ENCODE peak calls at places on chromosomes 7 and 10, in nine cellular contexts. One of them, this sample, is unnamed.
A peak's percentile ranks its signal among the peaks of the same experiment; 100 is the strongest.

GRCh38 chr7:46764100-46764941 is 817.6 kb downstream of the TNS3 start:
- DNase-seq in keratinocyte: peak; percentile 64
- DNase-seq in small intestine: peak; percentile 17
- DNase-seq in neuronal stem cell: no peak
- DNase-seq in BE2C: peak; percentile 90
- DNase-seq in fibroblast of lung: peak; percentile 98
- DNase-seq in mucosa of descending colon: no peak
- DNase-seq in thoracic aorta: peak; percentile 89
- DNase-seq in IMR-90: peak; percentile 97
- DNase-seq in this sample: no peak

GRCh38 chr10:121152935-121153334 is 301.8 kb downstream of the WDR11 start:
- DNase-seq in mucosa of descending colon: no peak
- DNase-seq in thoracic aorta: no peak
- DNase-seq in BE2C: no peak
- DNase-seq in fibroblast of lung: no peak
- DNase-seq in IMR-90: no peak
- DNase-seq in small intestine: no peak
- DNase-seq in keratinocyte: no peak
- DNase-seq in neuronal stem cell: no peak
- DNase-seq in this sample: no peak

GRCh38 chr10:3741688-3742461 is 43.1 kb downstream of the KLF6 start:
- DNase-seq in neuronal stem cell: no peak
- DNase-seq in IMR-90: no peak
- DNase-seq in mucosa of descending colon: no peak
- DNase-seq in small intestine: peak; percentile 71
- DNase-seq in BE2C: no peak
- DNase-seq in fibroblast of lung: peak; percentile 45
- DNase-seq in keratinocyte: no peak
- DNase-seq in thoracic aorta: no peak
- DNase-seq in this sample: no peak

GRCh38 chr10:117223413-117224035 is 17.4 kb upstream of the SLC18A2 start:
- DNase-seq in BE2C: no peak
- DNase-seq in mucosa of descending colon: no peak
- DNase-seq in small intestine: no peak
- DNase-seq in keratinocyte: no peak
- DNase-seq in fibroblast of lung: no peak
- DNase-seq in neuronal stem cell: no peak
- DNase-seq in IMR-90: no peak
- DNase-seq in thoracic aorta: no peak
- DNase-seq in this sample: no peak

GRCh38 chr10:10294801-10295515 is 722.7 kb upstream of the CELF2 start:
- DNase-seq in keratinocyte: no peak
- DNase-seq in neuronal stem cell: peak; percentile 70
- DNase-seq in mucosa of descending colon: no peak
- DNase-seq in fibroblast of lung: no peak
- DNase-seq in small intestine: no peak
- DNase-seq in thoracic aorta: no peak
- DNase-seq in BE2C: no peak
- DNase-seq in IMR-90: no peak
- DNase-seq in this sample: no peak

GRCh38 chr7:139702811-139703467 is 74.9 kb downstream of the HIPK2 start:
- DNase-seq in IMR-90: no peak
- DNase-seq in mucosa of descending colon: no peak
- DNase-seq in neuronal stem cell: no peak
- DNase-seq in fibroblast of lung: no peak
- DNase-seq in keratinocyte: no peak
- DNase-seq in BE2C: no peak
- DNase-seq in thoracic aorta: no peak
- DNase-seq in small intestine: no peak
- DNase-seq in this sample: no peak

GRCh38 chr7:124692420-124692819 is 73.2 kb downstream of the GPR37 start:
- DNase-seq in thoracic aorta: no peak
- DNase-seq in mucosa of descending colon: no peak
- DNase-seq in neuronal stem cell: no peak
- DNase-seq in BE2C: no peak
- DNase-seq in IMR-90: peak; percentile 22
- DNase-seq in small intestine: no peak
- DNase-seq in keratinocyte: no peak
- DNase-seq in fibroblast of lung: peak; percentile 33
- DNase-seq in this sample: no peak

GRCh38 chr7:150879345-150879744 is 27.0 kb downstream of the AOC1 start:
- DNase-seq in small intestine: no peak
- DNase-seq in thoracic aorta: no peak
- DNase-seq in BE2C: no peak
- DNase-seq in mucosa of descending colon: no peak
- DNase-seq in fibroblast of lung: peak; percentile 56
- DNase-seq in keratinocyte: no peak
- DNase-seq in IMR-90: no peak
- DNase-seq in neuronal stem cell: no peak
- DNase-seq in this sample: no peak

GRCh38 chr7:106143711-106144347 is 31.7 kb upstream of the SYPL1 start:
- DNase-seq in BE2C: peak; percentile 31
- DNase-seq in IMR-90: no peak
- DNase-seq in thoracic aorta: no peak
- DNase-seq in neuronal stem cell: no peak
- DNase-seq in small intestine: no peak
- DNase-seq in fibroblast of lung: no peak
- DNase-seq in mucosa of descending colon: no peak
- DNase-seq in keratinocyte: no peak
- DNase-seq in this sample: no peak

GRCh38 chr10:71236822-71237682 is 24.7 kb downstream of the UNC5B start:
- DNase-seq in neuronal stem cell: no peak
- DNase-seq in keratinocyte: no peak
- DNase-seq in mucosa of descending colon: no peak
- DNase-seq in thoracic aorta: no peak
- DNase-seq in fibroblast of lung: no peak
- DNase-seq in IMR-90: no peak
- DNase-seq in small intestine: no peak
- DNase-seq in BE2C: no peak
- DNase-seq in this sample: no peak
- H3K4me1 ChIP-seq in neuronal stem cell: peaks cover 4% of the 10 kb centered on the region
- H3K4me1 ChIP-seq in keratinocyte: no peaks in the 10 kb centered on the region
- H3K4me1 ChIP-seq in mucosa of descending colon: peaks cover 11% of the 10 kb centered on the region
- H3K4me1 ChIP-seq in thoracic aorta: peaks cover 61% of the 10 kb centered on the region
- H3K4me1 ChIP-seq in fibroblast of lung: peaks cover 11% of the 10 kb centered on the region
- H3K4me1 ChIP-seq in IMR-90: peaks cover 21% of the 10 kb centered on the region
- H3K4me1 ChIP-seq in small intestine: no peaks in the 10 kb centered on the region
- H3K4me1 ChIP-seq in BE2C: peaks cover 90% of the 10 kb centered on the region
- H3K4me1 ChIP-seq in this sample: peaks cover 63% of the 10 kb centered on the region

GRCh38 chr10:112782176-112782907 is 167.7 kb upstream of the TCF7L2 start:
- DNase-seq in neuronal stem cell: no peak
- DNase-seq in thoracic aorta: no peak
- DNase-seq in BE2C: no peak
- DNase-seq in mucosa of descending colon: no peak
- DNase-seq in IMR-90: no peak
- DNase-seq in keratinocyte: no peak
- DNase-seq in fibroblast of lung: no peak
- DNase-seq in small intestine: no peak
- DNase-seq in this sample: no peak

GRCh38 chr10:112775347-112775746 is 174.7 kb upstream of the TCF7L2 start:
- DNase-seq in thoracic aorta: no peak
- DNase-seq in IMR-90: peak; percentile 46
- DNase-seq in small intestine: no peak
- DNase-seq in neuronal stem cell: no peak
- DNase-seq in keratinocyte: no peak
- DNase-seq in BE2C: no peak
- DNase-seq in mucosa of descending colon: no peak
- DNase-seq in fibroblast of lung: peak; percentile 27
- DNase-seq in this sample: no peak

GRCh38 chr10:112778579-112778978 is 171.5 kb upstream of the TCF7L2 start:
- DNase-seq in neuronal stem cell: no peak
- DNase-seq in IMR-90: peak; percentile 31
- DNase-seq in keratinocyte: no peak
- DNase-seq in thoracic aorta: no peak
- DNase-seq in fibroblast of lung: peak; percentile 71
- DNase-seq in small intestine: peak; percentile 10
- DNase-seq in mucosa of descending colon: no peak
- DNase-seq in BE2C: no peak
- DNase-seq in this sample: no peak

GRCh38 chr10:112775892-112776679 is 174.0 kb upstream of the TCF7L2 start:
- DNase-seq in fibroblast of lung: no peak
- DNase-seq in BE2C: peak; percentile 54
- DNase-seq in keratinocyte: no peak
- DNase-seq in IMR-90: no peak
- DNase-seq in mucosa of descending colon: no peak
- DNase-seq in thoracic aorta: no peak
- DNase-seq in small intestine: peak; percentile 95
- DNase-seq in neuronal stem cell: no peak
- DNase-seq in this sample: no peak

DNA sequence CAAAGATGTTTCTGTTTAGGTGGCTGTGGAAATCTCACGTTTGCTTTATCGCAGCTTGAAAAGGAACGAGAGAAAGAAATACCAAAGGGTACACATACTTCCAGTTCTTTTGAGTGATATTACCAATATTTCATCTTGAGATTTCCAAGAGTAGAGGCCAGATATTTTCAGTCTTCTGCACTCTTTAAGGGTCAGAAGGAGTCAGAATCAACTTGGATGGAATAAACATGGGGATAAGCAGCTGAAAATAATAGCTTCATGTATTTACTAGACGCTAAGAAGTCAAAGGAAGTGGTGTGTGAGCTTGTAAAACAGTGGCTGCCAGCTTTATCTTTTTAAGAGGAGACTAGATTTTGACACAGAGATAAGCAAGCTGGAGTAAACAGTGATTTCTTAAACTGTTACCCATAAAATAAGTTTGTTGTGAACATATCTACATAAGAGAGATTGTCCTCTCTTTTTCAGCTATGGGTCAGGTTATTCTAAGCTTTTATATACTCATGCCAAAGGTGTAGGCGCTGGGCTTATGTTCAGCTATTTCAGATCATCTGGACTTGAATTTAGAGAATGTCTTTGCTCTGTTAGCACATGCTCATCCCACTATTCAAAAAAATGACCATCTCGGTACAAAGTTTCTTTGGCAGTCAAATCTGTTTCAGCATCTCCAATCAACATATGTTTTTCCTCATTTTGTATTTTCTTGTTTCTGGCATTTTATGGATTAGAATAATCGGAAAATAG is 170.9 kb upstream of the TCF7L2 start:
- DNase-seq in thoracic aorta: no peak
- DNase-seq in mucosa of descending colon: no peak
- DNase-seq in small intestine: no peak
- DNase-seq in fibroblast of lung: no peak
- DNase-seq in neuronal stem cell: no peak
- DNase-seq in IMR-90: no peak
- DNase-seq in BE2C: no peak
- DNase-seq in keratinocyte: no peak
- DNase-seq in this sample: no peak
- H3K36me3 ChIP-seq in thoracic aorta: no peaks in the 10 kb centered on the region
- H3K36me3 ChIP-seq in mucosa of descending colon: no peaks in the 10 kb centered on the region
- H3K36me3 ChIP-seq in small intestine: no peaks in the 10 kb centered on the region
- H3K36me3 ChIP-seq in fibroblast of lung: no peaks in the 10 kb centered on the region
- H3K36me3 ChIP-seq in neuronal stem cell: no peaks in the 10 kb centered on the region
- H3K36me3 ChIP-seq in IMR-90: no peaks in the 10 kb centered on the region
- H3K36me3 ChIP-seq in BE2C: no peaks in the 10 kb centered on the region
- H3K36me3 ChIP-seq in keratinocyte: no peaks in the 10 kb centered on the region
- H3K36me3 ChIP-seq in this sample: no peaks in the 10 kb centered on the region

GRCh38 chr7:50590535-50590934 is 25.3 kb upstream of the DDC start:
- DNase-seq in IMR-90: no peak
- DNase-seq in keratinocyte: no peak
- DNase-seq in thoracic aorta: no peak
- DNase-seq in mucosa of descending colon: no peak
- DNase-seq in neuronal stem cell: no peak
- DNase-seq in fibroblast of lung: no peak
- DNase-seq in BE2C: no peak
- DNase-seq in small intestine: no peak
- DNase-seq in this sample: no peak
- H3K4me1 ChIP-seq in IMR-90: no peaks in the 10 kb centered on the region
- H3K4me1 ChIP-seq in keratinocyte: no peaks in the 10 kb centered on the region
- H3K4me1 ChIP-seq in thoracic aorta: no peaks in the 10 kb centered on the region
- H3K4me1 ChIP-seq in mucosa of descending colon: no peaks in the 10 kb centered on the region
- H3K4me1 ChIP-seq in neuronal stem cell: no peaks in the 10 kb centered on the region
- H3K4me1 ChIP-seq in fibroblast of lung: no peaks in the 10 kb centered on the region
- H3K4me1 ChIP-seq in BE2C: no peaks in the 10 kb centered on the region
- H3K4me1 ChIP-seq in small intestine: no peaks in the 10 kb centered on the region
- H3K4me1 ChIP-seq in this sample: no peaks in the 10 kb centered on the region

GRCh38 chr7:129707910-129708490 is 96.5 kb downstream of the NRF1 start:
- DNase-seq in neuronal stem cell: no peak
- DNase-seq in BE2C: no peak
- DNase-seq in IMR-90: no peak
- DNase-seq in mucosa of descending colon: no peak
- DNase-seq in thoracic aorta: no peak
- DNase-seq in fibroblast of lung: no peak
- DNase-seq in keratinocyte: no peak
- DNase-seq in small intestine: no peak
- DNase-seq in this sample: no peak
- H3K36me3 ChIP-seq in neuronal stem cell: peaks cover 16% of the 10 kb centered on the region
- H3K36me3 ChIP-seq in BE2C: peaks cover 7% of the 10 kb centered on the region
- H3K36me3 ChIP-seq in IMR-90: peaks cover 19% of the 10 kb centered on the region
- H3K36me3 ChIP-seq in mucosa of descending colon: peaks cover 4% of the 10 kb centered on the region
- H3K36me3 ChIP-seq in thoracic aorta: peaks cover 26% of the 10 kb centered on the region
- H3K36me3 ChIP-seq in fibroblast of lung: peaks cover 2% of the 10 kb centered on the region
- H3K36me3 ChIP-seq in keratinocyte: peaks cover 12% of the 10 kb centered on the region
- H3K36me3 ChIP-seq in small intestine: peaks cover 5% of the 10 kb centered on the region
- H3K36me3 ChIP-seq in this sample: peaks cover 62% of the 10 kb centered on the region